ENCODE peak calls at places on chromosomes 4 and X, in eight cellular contexts. Q, M, B, F, A, Z, X and N are unnamed samples.

GRCh38 chrX:24862343-24862742 is 153.4 kb downstream of the ARX start:
- DNase-seq in Q (peak), M (no peak), B (no peak), F (no peak), A (no peak), Z (no peak), X (no peak), N (no peak)

GRCh38 chr4:46404961-46405360 is 15.0 kb upstream of the GABRA2 start:
- DNase-seq in Q (no peak), M (peak), B (no peak), F (no peak), A (peak), Z (no peak), X (no peak), N (no peak)

GRCh38 chr4:1379351-1379781 is 26.9 kb downstream of the NKX1-1 start:
- DNase-seq in Q (no peak), M (no peak), B (peak), F (no peak), A (no peak), Z (no peak), X (no peak), N (peak)

GRCh38 chrX:76427560-76428242 is at the start of gene MAGEE1:
- DNase-seq in Q (peak), M (peak), B (peak), F (peak), A (peak), Z (peak), X (peak), N (peak)

GRCh38 chr4:126268106-126268505 is 953.4 kb downstream of the FAT4 start:
- DNase-seq in Q (no peak), M (no peak), B (no peak), F (no peak), A (no peak), Z (no peak), X (no peak), N (no peak)

GRCh38 chr4:73904491-73904890 is 35.3 kb downstream of the CXCL1 start:
- DNase-seq in Q (no peak), M (no peak), B (no peak), F (peak), A (no peak), Z (no peak), X (no peak), N (no peak)

GRCh38 chr4:15149842-15150592 is 147.7 kb downstream of the CPEB2 start:
- DNase-seq in Q (peak), M (peak), B (peak), F (peak), A (peak), Z (peak), X (peak), N (no peak)

GRCh38 chr4:80058740-80059139 is 14.3 kb downstream of the ANTXR2 start:
- DNase-seq in Q (peak), M (no peak), B (no peak), F (peak), A (no peak), Z (no peak), X (peak), N (no peak)

GRCh38 chr4:23945521-23946017 is 55.7 kb upstream of the PPARGC1A start:
- DNase-seq in Q (peak), M (no peak), B (peak), F (no peak), A (no peak), Z (no peak), X (no peak), N (no peak)

GRCh38 chr4:150006197-150006596 is 72.0 kb upstream of the DCLK2 start:
- DNase-seq in Q (no peak), M (no peak), B (no peak), F (no peak), A (no peak), Z (no peak), X (no peak), N (no peak)

GRCh38 chrX:31223817-31224216 is 152.0 kb upstream of the FTHL17 start:
- DNase-seq in Q (peak), M (no peak), B (no peak), F (no peak), A (no peak), Z (no peak), X (peak), N (no peak)

GRCh38 chr4:66929748-66930147 is 615.6 kb downstream of the CENPC start:
- DNase-seq in Q (no peak), M (no peak), B (no peak), F (no peak), A (no peak), Z (no peak), X (no peak), N (no peak)

GRCh38 chr4:141416677-141417363 is 196.1 kb downstream of the ZNF330 start:
- DNase-seq in Q (peak), M (no peak), B (no peak), F (no peak), A (peak), Z (no peak), X (no peak), N (no peak)

GRCh38 chr4:7377223-7377865 is 57.4 kb downstream of the PSAPL1 start:
- DNase-seq in Q (no peak), M (no peak), B (no peak), F (no peak), A (no peak), Z (no peak), X (no peak), N (peak)

GRCh38 chr4:140256335-140256734 is 102.4 kb upstream of the MAML3 start:
- DNase-seq in Q (no peak), M (no peak), B (no peak), F (no peak), A (no peak), Z (peak), X (no peak), N (no peak)

GRCh38 chrX:153845842-153846241 is 15.5 kb upstream of the PDZD4 start:
- DNase-seq in Q (no peak), M (no peak), B (no peak), F (no peak), A (peak), Z (no peak), X (no peak), N (no peak)

GRCh38 chr4:77783881-77784280 is 35.3 kb downstream of the CNOT6L start:
- DNase-seq in Q (no peak), M (no peak), B (no peak), F (no peak), A (no peak), Z (no peak), X (no peak), N (no peak)

GRCh38 chr4:101191302-101192098 is 155.8 kb downstream of the PPP3CA start:
- DNase-seq in Q (peak), M (no peak), B (peak), F (no peak), A (peak), Z (no peak), X (no peak), N (no peak)

GRCh38 chr4:145815626-145816025 is 123.0 kb downstream of the ZNF827 start:
- DNase-seq in Q (peak), M (no peak), B (no peak), F (no peak), A (no peak), Z (no peak), X (no peak), N (no peak)

GRCh38 chr4:163755013-163755412 is 260.5 kb downstream of the TMA16 start:
- DNase-seq in Q (peak), M (no peak), B (no peak), F (no peak), A (peak), Z (no peak), X (peak), N (no peak)

GRCh38 chr4:166981847-166982246 is 252.4 kb downstream of the SPOCK3 start:
- DNase-seq in Q (no peak), M (no peak), B (no peak), F (no peak), A (no peak), Z (no peak), X (no peak), N (no peak)

GRCh38 chrX:110531873-110532272 is 173.2 kb downstream of the RTL9 start:
- DNase-seq in Q (no peak), M (no peak), B (no peak), F (no peak), A (no peak), Z (no peak), X (no peak), N (no peak)

GRCh38 chr4:40843696-40844095 is 93.9 kb downstream of the NSUN7 start:
- DNase-seq in Q (no peak), M (no peak), B (no peak), F (no peak), A (peak), Z (no peak), X (peak), N (no peak)

GRCh38 chr4:568351-568652 is 7.8 kb downstream of the TMEM271 start:
- DNase-seq in Q (no peak), M (no peak), B (no peak), F (no peak), A (no peak), Z (no peak), X (no peak), N (peak)

GRCh38 chrX:107445146-107445545 is 4.3 kb upstream of the FRMPD3 start:
- DNase-seq in Q (no peak), M (no peak), B (no peak), F (no peak), A (no peak), Z (no peak), X (no peak), N (no peak)

GRCh38 chr4:185805262-185805802 is 6.7 kb downstream of the SORBS2 start:
- DNase-seq in Q (no peak), M (no peak), B (no peak), F (no peak), A (no peak), Z (no peak), X (no peak), N (no peak)

GRCh38 chrX:155213731-155214130 is 2.5 kb upstream of the VBP1 start:
- DNase-seq in Q (no peak), M (no peak), B (no peak), F (no peak), A (no peak), Z (no peak), X (no peak), N (no peak)

GRCh38 chrX:155216179-155216939 is at the start of gene VBP1:
- DNase-seq in Q (peak), M (peak), B (peak), F (peak), A (peak), Z (peak), X (peak), N (peak)

GRCh38 chrX:155218777-155219176 is 2.5 kb downstream of the VBP1 start:
- DNase-seq in Q (no peak), M (no peak), B (no peak), F (peak), A (no peak), Z (no peak), X (no peak), N (no peak)

GRCh38 chrX:155216940-155217450 is 735 bp downstream of the VBP1 start:
- DNase-seq in Q (no peak), M (peak), B (no peak), F (peak), A (peak), Z (no peak), X (peak), N (no peak)

DNA sequence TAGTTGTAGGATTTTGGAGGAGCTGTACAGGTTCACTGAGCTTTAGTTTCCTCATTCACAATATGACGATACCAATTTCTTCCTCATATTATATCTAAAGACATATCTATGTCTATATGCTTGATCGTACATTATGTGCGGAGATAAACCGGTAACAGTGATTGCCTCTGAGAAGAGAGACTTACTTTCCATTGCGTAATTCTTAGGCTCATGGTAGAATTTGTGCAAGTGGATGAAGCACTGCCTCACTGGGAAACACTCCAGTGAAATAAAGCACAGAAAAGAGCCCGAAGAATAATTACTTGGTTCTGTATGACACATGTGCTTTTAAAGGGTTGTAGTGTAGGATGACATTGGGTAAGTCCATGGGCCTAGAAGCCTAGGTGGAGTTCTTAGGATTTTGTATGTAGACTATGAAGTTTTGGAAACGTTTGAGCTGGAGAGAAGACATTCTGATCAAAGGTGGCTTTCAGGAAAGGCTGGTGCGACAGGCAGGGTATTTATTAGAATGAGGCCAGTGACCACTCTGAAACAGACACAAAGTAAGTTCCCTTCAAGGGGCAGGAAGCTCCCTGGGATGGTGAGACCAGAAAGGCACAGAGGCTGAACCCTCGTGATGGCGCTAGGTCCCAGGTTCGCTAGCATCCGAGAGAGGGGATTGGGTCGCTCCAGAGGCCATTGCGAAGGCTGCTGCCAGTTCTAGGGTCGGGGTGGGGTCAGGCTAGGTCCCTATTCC is 649 bp upstream of the VBP1 start:
- DNase-seq in Q (peak), M (no peak), B (no peak), F (no peak), A (no peak), Z (no peak), X (no peak), N (no peak)
- TF ChIP-seq CTCF in Q (no peak), M (no peak), B (no peak), F (no peak), A (no peak), Z (no peak), X (no peak), N (no peak)

GRCh38 chr4:32145987-32146386 is 1425.8 kb downstream of the PCDH7 start:
- DNase-seq in Q (no peak), M (peak), B (no peak), F (no peak), A (peak), Z (no peak), X (no peak), N (no peak)
- TF ChIP-seq CTCF in Q (no peak), M (no peak), B (no peak), F (no peak), A (peak), Z (no peak), X (peak), N (no peak)

DNA sequence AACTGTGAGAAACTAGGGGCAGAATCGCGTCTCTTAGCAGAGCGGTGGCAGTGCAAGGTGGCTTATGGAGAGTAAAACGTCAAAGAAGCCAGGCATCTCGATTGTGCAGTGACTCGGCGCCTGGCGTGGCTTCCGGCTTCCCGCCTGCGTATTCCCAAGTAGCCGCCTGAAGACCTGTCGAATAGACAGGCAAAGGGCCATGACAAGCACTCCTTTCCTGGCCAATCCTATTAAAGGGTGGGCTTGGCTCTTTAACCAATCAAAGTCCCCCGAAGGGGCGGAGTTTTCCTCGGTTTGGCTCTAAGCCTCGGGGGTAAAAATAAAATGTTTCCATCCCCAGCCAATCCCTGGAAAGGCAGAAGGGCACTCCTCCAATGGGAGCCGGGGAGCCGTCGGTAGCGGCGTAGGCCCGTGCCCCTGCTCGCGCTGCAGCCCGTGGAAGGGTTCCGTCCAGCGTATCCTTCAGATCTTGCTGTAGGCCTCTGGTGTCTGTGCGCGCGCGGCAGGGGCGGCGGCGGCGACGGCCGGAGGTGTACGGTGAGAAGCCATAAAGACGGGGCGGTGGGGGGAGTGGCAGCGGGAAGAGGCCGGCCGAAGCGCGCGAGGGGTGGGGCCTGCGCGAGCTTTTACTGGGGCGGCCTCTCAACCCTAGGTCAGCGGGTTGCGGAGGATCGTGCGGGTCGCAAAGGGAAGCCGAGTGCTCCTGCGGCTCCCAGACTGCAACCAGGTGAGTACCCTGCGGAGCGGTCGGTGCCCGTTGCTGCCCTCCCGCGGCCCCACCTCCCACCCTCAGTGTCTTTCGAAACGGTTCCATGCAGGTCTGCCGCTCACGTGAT is at the start of gene KANTR:
- DNase-seq in Q (peak), M (peak), B (peak), F (peak), A (peak), Z (peak), X (peak), N (no peak)
- TF ChIP-seq CTCF in Q (no peak), M (no peak), B (no peak), F (no peak), A (no peak), Z (no peak), X (peak), N (peak)

DNA sequence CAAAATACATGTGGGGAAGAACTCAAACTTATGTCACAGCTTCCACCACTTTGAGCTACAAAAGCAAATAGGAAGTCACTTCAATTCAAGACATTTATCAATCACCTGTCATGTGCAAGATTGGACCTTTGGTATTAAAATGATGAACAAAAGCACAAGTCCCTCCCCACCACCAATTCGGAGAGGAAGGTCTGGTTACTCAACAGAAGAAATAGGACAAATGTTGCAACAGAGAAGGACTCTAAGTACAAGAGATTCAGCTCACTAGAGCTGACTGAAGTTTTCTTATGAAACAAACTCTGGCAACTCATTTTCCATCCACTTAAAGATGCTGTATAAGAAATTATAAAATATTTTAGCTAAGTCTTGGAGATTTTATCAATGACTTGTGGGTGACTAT is 16.0 kb upstream of the MMRN1 start:
- DNase-seq in Q (no peak), M (no peak), B (no peak), F (no peak), A (no peak), Z (no peak), X (no peak), N (no peak)
- TF ChIP-seq CTCF in Q (no peak), M (no peak), B (no peak), F (no peak), A (no peak), Z (no peak), X (no peak), N (no peak)

GRCh38 chr4:120921456-120922389 is 803 bp downstream of the PRDM5 start:
- DNase-seq in Q (peak), M (peak), B (peak), F (no peak), A (peak), Z (peak), X (no peak), N (no peak)

GRCh38 chr4:120924931-120925330 is 2.4 kb upstream of the PRDM5 start:
- DNase-seq in Q (no peak), M (no peak), B (no peak), F (no peak), A (no peak), Z (no peak), X (no peak), N (no peak)

GRCh38 chr4:120923201-120923522 is 636 bp upstream of the PRDM5 start:
- DNase-seq in Q (no peak), M (no peak), B (no peak), F (no peak), A (no peak), Z (no peak), X (no peak), N (no peak)

GRCh38 chr4:120920666-120921065 is 1.9 kb downstream of the PRDM5 start:
- DNase-seq in Q (no peak), M (no peak), B (no peak), F (no peak), A (no peak), Z (no peak), X (no peak), N (no peak)

GRCh38 chr4:120922390-120923200 is at the start of gene PRDM5:
- DNase-seq in Q (peak), M (peak), B (peak), F (no peak), A (peak), Z (peak), X (no peak), N (no peak)
- TF ChIP-seq CTCF in Q (peak), M (peak), B (no peak), F (no peak), A (no peak), Z (no peak), X (no peak), N (peak)

GRCh38 chr4:111937368-111937767 is 207.9 kb upstream of the FAM241A start:
- DNase-seq in Q (peak), M (peak), B (no peak), F (no peak), A (peak), Z (peak), X (no peak), N (no peak)
- TF ChIP-seq CTCF in Q (peak), M (peak), B (no peak), F (no peak), A (peak), Z (peak), X (peak), N (peak)

DNA sequence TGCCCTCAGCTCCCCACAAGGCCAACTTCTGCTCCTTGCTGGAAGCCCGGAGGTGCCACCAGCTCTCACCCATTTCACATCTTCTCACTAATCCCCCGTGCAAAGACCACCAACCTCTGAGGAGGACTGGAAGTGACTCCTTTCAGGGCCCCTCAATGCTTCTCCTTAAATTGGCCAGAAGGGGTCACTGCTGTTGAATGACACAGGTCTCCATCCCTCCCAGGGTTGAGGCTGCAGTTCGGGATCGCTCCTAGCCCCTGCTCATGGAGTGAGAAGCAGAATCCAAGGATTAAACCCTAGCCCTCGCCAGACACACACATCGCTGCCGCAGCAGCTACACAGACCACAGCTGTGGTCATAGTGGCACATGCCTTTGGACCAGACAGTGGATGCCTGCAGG is 279.5 kb upstream of the TAPT1 start:
- DNase-seq in Q (no peak), M (peak), B (no peak), F (no peak), A (peak), Z (no peak), X (no peak), N (no peak)
- TF ChIP-seq CTCF in Q (peak), M (peak), B (no peak), F (no peak), A (peak), Z (no peak), X (peak), N (peak)

GRCh38 chrX:49627030-49627777 is 28.4 kb downstream of the GAGE1 start:
- DNase-seq in Q (no peak), M (no peak), B (no peak), F (peak), A (peak), Z (peak), X (no peak), N (no peak)
- TF ChIP-seq CTCF in Q (peak), M (peak), B (peak), F (peak), A (peak), Z (peak), X (peak), N (peak)